ENCODE peak calls at places on chromosomes 11 and 22, in six cellular contexts. One of them, this sample, is unnamed.

GRCh38 chr11:27838674-27839073 is 138.4 kb upstream of the BDNF start:
- DNase-seq in mesendoderm: peak
- DNase-seq in HCT116: no peak
- DNase-seq in heart right ventricle: no peak
- DNase-seq in neuronal stem cell: no peak
- DNase-seq in vagina: no peak
- DNase-seq in this sample: no peak

GRCh38 chr11:47415091-47415854 is 6.9 kb downstream of the SLC39A13 start:
- DNase-seq in mesendoderm: no peak
- DNase-seq in HCT116: no peak
- DNase-seq in heart right ventricle: no peak
- DNase-seq in neuronal stem cell: no peak
- DNase-seq in vagina: peak
- DNase-seq in this sample: no peak

GRCh38 chr22:47605441-47605840 is 843.0 kb downstream of the TBC1D22A start:
- DNase-seq in mesendoderm: no peak
- DNase-seq in HCT116: no peak
- DNase-seq in heart right ventricle: no peak
- DNase-seq in neuronal stem cell: no peak
- DNase-seq in vagina: peak
- DNase-seq in this sample: no peak

GRCh38 chr11:556175-556699 is 4.3 kb downstream of the LMNTD2 start:
- DNase-seq in mesendoderm: peak
- DNase-seq in HCT116: no peak
- DNase-seq in heart right ventricle: no peak
- DNase-seq in neuronal stem cell: no peak
- DNase-seq in vagina: no peak
- DNase-seq in this sample: no peak

GRCh38 chr11:33598426-33599069 is 102.1 kb downstream of the C11orf91 start:
- DNase-seq in mesendoderm: peak
- DNase-seq in HCT116: no peak
- DNase-seq in heart right ventricle: no peak
- DNase-seq in neuronal stem cell: peak
- DNase-seq in vagina: no peak
- DNase-seq in this sample: no peak

GRCh38 chr11:9015677-9016076 is 11.9 kb upstream of the NRIP3 start:
- DNase-seq in mesendoderm: peak
- DNase-seq in HCT116: peak
- DNase-seq in heart right ventricle: no peak
- DNase-seq in neuronal stem cell: peak
- DNase-seq in vagina: no peak
- DNase-seq in this sample: peak

GRCh38 chr11:31160504-31161422 is 208.8 kb downstream of the DCDC1 start:
- DNase-seq in mesendoderm: peak
- DNase-seq in HCT116: peak
- DNase-seq in heart right ventricle: no peak
- DNase-seq in neuronal stem cell: peak
- DNase-seq in vagina: no peak
- DNase-seq in this sample: peak

GRCh38 chr11:119134389-119134978 is 13.1 kb downstream of the HINFP start:
- DNase-seq in mesendoderm: peak
- DNase-seq in HCT116: no peak
- DNase-seq in heart right ventricle: no peak
- DNase-seq in neuronal stem cell: no peak
- DNase-seq in vagina: no peak
- DNase-seq in this sample: no peak

GRCh38 chr11:128472128-128473110 is 114.9 kb downstream of the ETS1 start:
- DNase-seq in mesendoderm: no peak
- DNase-seq in HCT116: no peak
- DNase-seq in heart right ventricle: no peak
- DNase-seq in neuronal stem cell: no peak
- DNase-seq in vagina: no peak
- DNase-seq in this sample: no peak

GRCh38 chr11:40425168-40425567 is 1034.3 kb downstream of the LRRC4C start:
- DNase-seq in mesendoderm: no peak
- DNase-seq in HCT116: no peak
- DNase-seq in heart right ventricle: no peak
- DNase-seq in neuronal stem cell: no peak
- DNase-seq in vagina: no peak
- DNase-seq in this sample: no peak

GRCh38 chr11:110935018-110935640 is 222.9 kb upstream of the ARHGAP20 start:
- DNase-seq in mesendoderm: no peak
- DNase-seq in HCT116: no peak
- DNase-seq in heart right ventricle: no peak
- DNase-seq in neuronal stem cell: no peak
- DNase-seq in vagina: no peak
- DNase-seq in this sample: no peak

GRCh38 chr22:38718414-38718813 is 12.7 kb downstream of the GTPBP1 start:
- DNase-seq in mesendoderm: peak
- DNase-seq in HCT116: peak
- DNase-seq in heart right ventricle: no peak
- DNase-seq in neuronal stem cell: no peak
- DNase-seq in vagina: no peak
- DNase-seq in this sample: no peak

GRCh38 chr11:76123243-76123642 is 83.1 kb downstream of the WNT11 start:
- DNase-seq in mesendoderm: no peak
- DNase-seq in HCT116: no peak
- DNase-seq in heart right ventricle: no peak
- DNase-seq in neuronal stem cell: no peak
- DNase-seq in vagina: no peak
- DNase-seq in this sample: no peak

GRCh38 chr11:62125316-62125715 is 1.5 kb downstream of the INCENP start:
- DNase-seq in mesendoderm: no peak
- DNase-seq in HCT116: no peak
- DNase-seq in heart right ventricle: no peak
- DNase-seq in neuronal stem cell: no peak
- DNase-seq in vagina: no peak
- DNase-seq in this sample: no peak
- H3K4me3 ChIP-seq in mesendoderm: no peak
- H3K4me3 ChIP-seq in HCT116: peak
- H3K4me3 ChIP-seq in heart right ventricle: peak
- H3K4me3 ChIP-seq in neuronal stem cell: peak
- H3K4me3 ChIP-seq in vagina: no peak
- H3K4me3 ChIP-seq in this sample: peak

GRCh38 chr11:112847568-112847967 is 113.7 kb upstream of the NCAM1 start:
- DNase-seq in mesendoderm: no peak
- DNase-seq in HCT116: no peak
- DNase-seq in heart right ventricle: no peak
- DNase-seq in neuronal stem cell: no peak
- DNase-seq in vagina: no peak
- DNase-seq in this sample: no peak

GRCh38 chr11:112856133-112856532 is 105.1 kb upstream of the NCAM1 start:
- DNase-seq in mesendoderm: no peak
- DNase-seq in HCT116: no peak
- DNase-seq in heart right ventricle: no peak
- DNase-seq in neuronal stem cell: no peak
- DNase-seq in vagina: no peak
- DNase-seq in this sample: no peak

GRCh38 chr11:112856591-112856990 is 104.6 kb upstream of the NCAM1 start:
- DNase-seq in mesendoderm: no peak
- DNase-seq in HCT116: no peak
- DNase-seq in heart right ventricle: no peak
- DNase-seq in neuronal stem cell: no peak
- DNase-seq in vagina: no peak
- DNase-seq in this sample: no peak

GRCh38 chr11:112852141-112852853 is 108.9 kb upstream of the NCAM1 start:
- DNase-seq in mesendoderm: no peak
- DNase-seq in HCT116: no peak
- DNase-seq in heart right ventricle: no peak
- DNase-seq in neuronal stem cell: no peak
- DNase-seq in vagina: no peak
- DNase-seq in this sample: no peak
- H3K4me3 ChIP-seq in mesendoderm: no peak
- H3K4me3 ChIP-seq in HCT116: no peak
- H3K4me3 ChIP-seq in heart right ventricle: no peak
- H3K4me3 ChIP-seq in neuronal stem cell: no peak
- H3K4me3 ChIP-seq in vagina: no peak
- H3K4me3 ChIP-seq in this sample: no peak

DNA sequence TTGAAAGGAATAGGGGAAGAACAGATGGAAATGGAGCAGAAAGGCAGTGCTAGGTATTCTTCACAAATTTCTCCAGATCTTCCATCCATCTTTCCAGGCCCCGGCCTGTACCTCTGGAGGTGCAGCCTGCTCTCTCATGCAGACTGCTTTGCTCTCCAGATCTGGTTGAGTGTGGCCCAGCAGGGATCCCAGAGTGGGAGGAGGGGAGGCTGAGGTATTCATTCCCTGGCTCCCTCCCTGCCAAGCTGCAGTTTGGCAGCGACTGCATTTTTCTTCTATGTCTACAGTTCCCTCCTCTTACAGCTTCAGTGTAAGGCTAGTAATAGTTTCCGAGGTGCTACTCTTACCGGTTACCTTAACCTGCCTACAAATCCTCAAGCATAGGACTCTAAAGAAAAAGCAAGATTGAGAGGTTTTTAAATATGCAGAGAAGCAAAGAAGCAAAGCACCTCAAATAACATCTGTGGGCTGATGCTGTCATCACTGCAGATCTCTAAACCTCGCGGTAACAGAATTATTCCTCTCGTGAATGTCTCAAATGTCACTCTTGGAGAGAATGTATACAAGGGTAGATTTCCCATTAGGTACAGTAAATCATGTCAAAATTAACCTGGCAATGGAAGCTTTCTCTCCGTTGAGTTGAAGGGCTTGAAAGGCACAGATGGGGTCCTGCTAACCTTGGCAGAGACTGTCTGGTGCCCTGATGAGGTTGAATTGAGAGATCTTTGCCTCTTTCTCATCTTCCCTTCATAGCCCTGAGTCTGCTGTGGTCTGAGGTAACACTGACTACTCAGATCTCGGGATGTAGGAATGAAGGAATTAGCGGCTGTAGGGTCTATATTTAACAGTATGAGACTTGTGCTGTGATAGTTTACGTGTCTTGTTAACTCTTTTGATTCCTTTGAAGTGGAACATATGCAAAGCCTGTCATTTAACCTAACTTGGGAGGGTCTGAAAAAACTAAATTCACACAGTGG is 297.9 kb upstream of the C11orf87 start:
- DNase-seq in mesendoderm: peak
- DNase-seq in HCT116: no peak
- DNase-seq in heart right ventricle: peak
- DNase-seq in neuronal stem cell: no peak
- DNase-seq in vagina: no peak
- DNase-seq in this sample: no peak
- H3K4me3 ChIP-seq in mesendoderm: no peak
- H3K4me3 ChIP-seq in HCT116: no peak
- H3K4me3 ChIP-seq in heart right ventricle: no peak
- H3K4me3 ChIP-seq in neuronal stem cell: no peak
- H3K4me3 ChIP-seq in vagina: no peak
- H3K4me3 ChIP-seq in this sample: no peak

GRCh38 chr22:43288378-43288777 is 54.8 kb downstream of the SCUBE1 start:
- DNase-seq in mesendoderm: no peak
- DNase-seq in HCT116: no peak
- DNase-seq in heart right ventricle: no peak
- DNase-seq in neuronal stem cell: no peak
- DNase-seq in vagina: no peak
- DNase-seq in this sample: no peak

GRCh38 chr22:43289976-43290663 is 53.1 kb downstream of the SCUBE1 start:
- DNase-seq in mesendoderm: no peak
- DNase-seq in HCT116: no peak
- DNase-seq in heart right ventricle: peak
- DNase-seq in neuronal stem cell: no peak
- DNase-seq in vagina: no peak
- DNase-seq in this sample: no peak

GRCh38 chr22:43289551-43289963 is 53.6 kb downstream of the SCUBE1 start:
- DNase-seq in mesendoderm: no peak
- DNase-seq in HCT116: no peak
- DNase-seq in heart right ventricle: no peak
- DNase-seq in neuronal stem cell: no peak
- DNase-seq in vagina: no peak
- DNase-seq in this sample: no peak

GRCh38 chr22:43287441-43287840 is 55.7 kb downstream of the SCUBE1 start:
- DNase-seq in mesendoderm: no peak
- DNase-seq in HCT116: no peak
- DNase-seq in heart right ventricle: no peak
- DNase-seq in neuronal stem cell: no peak
- DNase-seq in vagina: no peak
- DNase-seq in this sample: no peak

GRCh38 chr22:43288807-43289417 is 54.3 kb downstream of the SCUBE1 start:
- DNase-seq in mesendoderm: peak
- DNase-seq in HCT116: no peak
- DNase-seq in heart right ventricle: no peak
- DNase-seq in neuronal stem cell: no peak
- DNase-seq in vagina: no peak
- DNase-seq in this sample: no peak
- H3K4me3 ChIP-seq in mesendoderm: no peak
- H3K4me3 ChIP-seq in HCT116: no peak
- H3K4me3 ChIP-seq in heart right ventricle: no peak
- H3K4me3 ChIP-seq in neuronal stem cell: no peak
- H3K4me3 ChIP-seq in vagina: no peak
- H3K4me3 ChIP-seq in this sample: no peak

DNA sequence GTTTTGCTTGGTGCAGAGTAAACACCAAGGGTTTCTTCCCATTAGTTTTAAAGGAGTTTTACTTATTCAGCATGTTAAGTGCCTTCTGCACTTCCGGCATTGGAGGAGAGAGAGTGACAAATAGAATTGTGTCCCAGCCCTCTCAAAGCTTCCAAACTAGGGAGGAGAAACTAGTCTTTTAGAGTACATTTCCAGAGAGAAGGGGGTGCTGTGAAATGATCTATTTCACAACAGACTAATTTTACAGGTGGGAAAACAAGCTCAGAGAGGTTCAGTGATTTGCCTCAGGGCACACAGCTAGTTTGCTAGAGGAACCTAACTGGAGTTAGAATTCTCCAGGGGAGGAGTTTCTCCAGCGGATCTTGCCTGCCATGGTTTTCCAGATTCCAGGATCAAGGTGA is 12.6 kb downstream of the MPST start:
- DNase-seq in mesendoderm: no peak
- DNase-seq in HCT116: no peak
- DNase-seq in heart right ventricle: no peak
- DNase-seq in neuronal stem cell: no peak
- DNase-seq in vagina: no peak
- DNase-seq in this sample: no peak
- H3K4me3 ChIP-seq in mesendoderm: no peak
- H3K4me3 ChIP-seq in HCT116: no peak
- H3K4me3 ChIP-seq in heart right ventricle: no peak
- H3K4me3 ChIP-seq in neuronal stem cell: no peak
- H3K4me3 ChIP-seq in vagina: no peak
- H3K4me3 ChIP-seq in this sample: no peak

GRCh38 chr11:94658386-94658785 is 91.2 kb downstream of the PIWIL4 start:
- DNase-seq in mesendoderm: no peak
- DNase-seq in HCT116: no peak
- DNase-seq in heart right ventricle: peak
- DNase-seq in neuronal stem cell: no peak
- DNase-seq in vagina: no peak
- DNase-seq in this sample: no peak
- H3K4me3 ChIP-seq in mesendoderm: no peak
- H3K4me3 ChIP-seq in HCT116: no peak
- H3K4me3 ChIP-seq in heart right ventricle: no peak
- H3K4me3 ChIP-seq in neuronal stem cell: no peak
- H3K4me3 ChIP-seq in vagina: no peak
- H3K4me3 ChIP-seq in this sample: no peak

This sample was measured in Jurkat, Clone E6-1.